ENCODE peak calls at places on chromosomes 4 and X, in seven cellular contexts. One of them, this sample, is unnamed.

GRCh38 chr4:100188829-100189228 is 1.4 kb downstream of the DDIT4L start:
- DNase-seq in heart left ventricle: no peak
- DNase-seq in stimulated activated CD4-positive, alpha-beta T cell treated with anti-CD3 and anti-CD28 coated beads, Interleukin-12 subunit alpha, Interleukin-12 subunit beta, amount 100 ng/mL, for 24 hours: no peak
- DNase-seq in HTR-8/SVneo: no peak
- DNase-seq in ACHN: no peak
- DNase-seq in hippocampal formation: no peak
- DNase-seq in aorta: no peak
- DNase-seq in this sample: no peak

GRCh38 chrX:149074429-149074828 is 430.7 kb downstream of the IDS start:
- DNase-seq in heart left ventricle: peak
- DNase-seq in stimulated activated CD4-positive, alpha-beta T cell treated with anti-CD3 and anti-CD28 coated beads, Interleukin-12 subunit alpha, Interleukin-12 subunit beta, amount 100 ng/mL, for 24 hours: no peak
- DNase-seq in HTR-8/SVneo: no peak
- DNase-seq in ACHN: no peak
- DNase-seq in hippocampal formation: no peak
- DNase-seq in aorta: peak
- DNase-seq in this sample: no peak

GRCh38 chrX:52082578-52082977 is 13.6 kb upstream of the MAGED4B start:
- DNase-seq in heart left ventricle: no peak
- DNase-seq in stimulated activated CD4-positive, alpha-beta T cell treated with anti-CD3 and anti-CD28 coated beads, Interleukin-12 subunit alpha, Interleukin-12 subunit beta, amount 100 ng/mL, for 24 hours: no peak
- DNase-seq in HTR-8/SVneo: no peak
- DNase-seq in ACHN: no peak
- DNase-seq in hippocampal formation: no peak
- DNase-seq in aorta: no peak
- DNase-seq in this sample: no peak

GRCh38 chr4:140952709-140953108 is 180.6 kb downstream of the RNF150 start:
- DNase-seq in heart left ventricle: no peak
- DNase-seq in stimulated activated CD4-positive, alpha-beta T cell treated with anti-CD3 and anti-CD28 coated beads, Interleukin-12 subunit alpha, Interleukin-12 subunit beta, amount 100 ng/mL, for 24 hours: no peak
- DNase-seq in HTR-8/SVneo: no peak
- DNase-seq in ACHN: no peak
- DNase-seq in hippocampal formation: no peak
- DNase-seq in aorta: no peak
- DNase-seq in this sample: no peak

GRCh38 chr4:128288689-128289106 is 1.1 kb upstream of the PGRMC2 start:
- DNase-seq in heart left ventricle: no peak
- DNase-seq in stimulated activated CD4-positive, alpha-beta T cell treated with anti-CD3 and anti-CD28 coated beads, Interleukin-12 subunit alpha, Interleukin-12 subunit beta, amount 100 ng/mL, for 24 hours: no peak
- DNase-seq in HTR-8/SVneo: no peak
- DNase-seq in ACHN: peak
- DNase-seq in hippocampal formation: no peak
- DNase-seq in aorta: no peak
- DNase-seq in this sample: no peak

GRCh38 chr4:107366900-107367299 is 330.8 kb upstream of the DKK2 start:
- DNase-seq in heart left ventricle: no peak
- DNase-seq in stimulated activated CD4-positive, alpha-beta T cell treated with anti-CD3 and anti-CD28 coated beads, Interleukin-12 subunit alpha, Interleukin-12 subunit beta, amount 100 ng/mL, for 24 hours: no peak
- DNase-seq in HTR-8/SVneo: no peak
- DNase-seq in ACHN: no peak
- DNase-seq in hippocampal formation: no peak
- DNase-seq in aorta: no peak
- DNase-seq in this sample: no peak

GRCh38 chr4:63348735-63349673 is 1060.2 kb downstream of the TECRL start:
- DNase-seq in heart left ventricle: peak
- DNase-seq in stimulated activated CD4-positive, alpha-beta T cell treated with anti-CD3 and anti-CD28 coated beads, Interleukin-12 subunit alpha, Interleukin-12 subunit beta, amount 100 ng/mL, for 24 hours: no peak
- DNase-seq in HTR-8/SVneo: no peak
- DNase-seq in ACHN: no peak
- DNase-seq in hippocampal formation: no peak
- DNase-seq in aorta: peak
- DNase-seq in this sample: no peak

GRCh38 chr4:15551740-15552446 is 82.2 kb downstream of the CC2D2A start:
- DNase-seq in heart left ventricle: no peak
- DNase-seq in stimulated activated CD4-positive, alpha-beta T cell treated with anti-CD3 and anti-CD28 coated beads, Interleukin-12 subunit alpha, Interleukin-12 subunit beta, amount 100 ng/mL, for 24 hours: no peak
- DNase-seq in HTR-8/SVneo: no peak
- DNase-seq in ACHN: peak
- DNase-seq in hippocampal formation: no peak
- DNase-seq in aorta: no peak
- DNase-seq in this sample: no peak

GRCh38 chr4:118964891-118965411 is 76.3 kb downstream of the SYNPO2 start:
- DNase-seq in heart left ventricle: no peak
- DNase-seq in stimulated activated CD4-positive, alpha-beta T cell treated with anti-CD3 and anti-CD28 coated beads, Interleukin-12 subunit alpha, Interleukin-12 subunit beta, amount 100 ng/mL, for 24 hours: no peak
- DNase-seq in HTR-8/SVneo: no peak
- DNase-seq in ACHN: no peak
- DNase-seq in hippocampal formation: no peak
- DNase-seq in aorta: no peak
- DNase-seq in this sample: no peak

GRCh38 chrX:24425806-24426205 is 39.3 kb upstream of the PDK3 start:
- DNase-seq in heart left ventricle: no peak
- DNase-seq in stimulated activated CD4-positive, alpha-beta T cell treated with anti-CD3 and anti-CD28 coated beads, Interleukin-12 subunit alpha, Interleukin-12 subunit beta, amount 100 ng/mL, for 24 hours: no peak
- DNase-seq in HTR-8/SVneo: no peak
- DNase-seq in ACHN: no peak
- DNase-seq in hippocampal formation: no peak
- DNase-seq in aorta: no peak
- DNase-seq in this sample: no peak

GRCh38 chrX:23799469-23800065 is 16.6 kb downstream of the SAT1 start:
- DNase-seq in heart left ventricle: no peak
- DNase-seq in stimulated activated CD4-positive, alpha-beta T cell treated with anti-CD3 and anti-CD28 coated beads, Interleukin-12 subunit alpha, Interleukin-12 subunit beta, amount 100 ng/mL, for 24 hours: no peak
- DNase-seq in HTR-8/SVneo: no peak
- DNase-seq in ACHN: no peak
- DNase-seq in hippocampal formation: no peak
- DNase-seq in aorta: no peak
- DNase-seq in this sample: no peak

GRCh38 chr4:117478702-117479101 is 393.3 kb upstream of the TRAM1L1 start:
- DNase-seq in heart left ventricle: no peak
- DNase-seq in stimulated activated CD4-positive, alpha-beta T cell treated with anti-CD3 and anti-CD28 coated beads, Interleukin-12 subunit alpha, Interleukin-12 subunit beta, amount 100 ng/mL, for 24 hours: no peak
- DNase-seq in HTR-8/SVneo: no peak
- DNase-seq in ACHN: no peak
- DNase-seq in hippocampal formation: no peak
- DNase-seq in aorta: no peak
- DNase-seq in this sample: no peak

This sample was measured in H54.